ENCODE peak calls at places on chromosomes 4 and X, in eight cellular contexts. I is T follicular helper cell, P is retina, N is amniotic stem cell, D is COR-L47, X is AG08396, U is body of pancreas, W is DMS 273 treated with DMSO at 0.1 percent for 48 hours. V is an unnamed sample.

GRCh38 chr4:104971458-104971857 is 175.2 kb upstream of the TET2 start:
- DNase-seq in I (no peak), P (no peak), N (no peak), D (no peak), X (no peak), U (no peak), W (no peak), V (no peak)

GRCh38 chr4:183571350-183572076 is 66.7 kb downstream of the ING2 start:
- DNase-seq in I (no peak), P (peak), N (no peak), D (peak), X (peak), U (peak), W (no peak), V (no peak)

GRCh38 chrX:147920161-147920666 is 8.5 kb downstream of the FMR1 start:
- DNase-seq in I (no peak), P (no peak), N (no peak), D (no peak), X (no peak), U (no peak), W (no peak), V (no peak)

GRCh38 chrX:154546354-154547244 is at the start of gene G6PD:
- DNase-seq in I (peak), P (peak), N (peak), D (peak), X (peak), U (peak), W (no peak), V (peak)

GRCh38 chrX:97380200-97380599 is 496.5 kb downstream of the RPA4 start:
- DNase-seq in I (no peak), P (no peak), N (no peak), D (no peak), X (no peak), U (no peak), W (no peak), V (no peak)

GRCh38 chr4:123554819-123555499 is 158.4 kb downstream of the SPRY1 start:
- DNase-seq in I (no peak), P (no peak), N (no peak), D (no peak), X (no peak), U (no peak), W (no peak), V (no peak)

GRCh38 chrX:153519569-153520285 is 2.3 kb downstream of the ATP2B3 start:
- DNase-seq in I (no peak), P (no peak), N (no peak), D (no peak), X (peak), U (no peak), W (peak), V (no peak)

GRCh38 chrX:10676239-10676971 is 56.0 kb upstream of the MID1 start:
- DNase-seq in I (no peak), P (peak), N (no peak), D (no peak), X (no peak), U (no peak), W (no peak), V (no peak)

GRCh38 chr4:71151054-71151453 is 157.6 kb downstream of the DCK start:
- DNase-seq in I (no peak), P (no peak), N (no peak), D (no peak), X (no peak), U (no peak), W (no peak), V (no peak)

GRCh38 chrX:136028383-136028984 is 43.2 kb downstream of the SLC9A6 start:
- DNase-seq in I (no peak), P (peak), N (peak), D (peak), X (peak), U (no peak), W (peak), V (peak)

GRCh38 chr4:164536829-164537228 is 217.1 kb upstream of the SMIM31 start:
- DNase-seq in I (no peak), P (no peak), N (no peak), D (no peak), X (peak), U (no peak), W (no peak), V (no peak)

GRCh38 chr4:7366180-7366957 is 68.4 kb downstream of the PSAPL1 start:
- DNase-seq in I (no peak), P (no peak), N (no peak), D (no peak), X (no peak), U (no peak), W (no peak), V (no peak)

GRCh38 chr4:72468904-72469502 is 100.0 kb downstream of the ADAMTS3 start:
- DNase-seq in I (no peak), P (no peak), N (peak), D (peak), X (no peak), U (no peak), W (no peak), V (no peak)

GRCh38 chrX:13464599-13465275 is 104.7 kb upstream of the EGFL6 start:
- DNase-seq in I (no peak), P (no peak), N (no peak), D (no peak), X (no peak), U (no peak), W (no peak), V (no peak)

GRCh38 chr4:169085015-169085414 is 75.0 kb upstream of the CBR4 start:
- DNase-seq in I (no peak), P (no peak), N (no peak), D (no peak), X (no peak), U (no peak), W (no peak), V (no peak)

GRCh38 chr4:25177147-25177546 is 16.9 kb upstream of the SEPSECS start:
- DNase-seq in I (no peak), P (no peak), N (no peak), D (no peak), X (no peak), U (no peak), W (no peak), V (no peak)

GRCh38 chr4:153610623-153611376 is 73.3 kb upstream of the TLR2 start:
- DNase-seq in I (no peak), P (no peak), N (no peak), D (no peak), X (no peak), U (no peak), W (no peak), V (no peak)

GRCh38 chr4:25913851-25914669 is at the start of gene SMIM20:
- DNase-seq in I (peak), P (peak), N (peak), D (peak), X (peak), U (peak), W (peak), V (peak)

GRCh38 chr4:87716350-87717041 is 66.4 kb downstream of the DMP1 start:
- DNase-seq in I (no peak), P (no peak), N (no peak), D (no peak), X (no peak), U (peak), W (no peak), V (no peak)

GRCh38 chr4:137156054-137156453 is 376.2 kb downstream of the PCDH18 start:
- DNase-seq in I (no peak), P (no peak), N (peak), D (no peak), X (peak), U (no peak), W (no peak), V (no peak)

GRCh38 chrX:120462370-120462769 is 6.7 kb downstream of the LAMP2 start:
- DNase-seq in I (no peak), P (no peak), N (no peak), D (no peak), X (no peak), U (no peak), W (no peak), V (no peak)

GRCh38 chr4:23438764-23439163 is 451.1 kb downstream of the PPARGC1A start:
- DNase-seq in I (no peak), P (no peak), N (no peak), D (no peak), X (no peak), U (no peak), W (no peak), V (no peak)

GRCh38 chr4:177047070-177047850 is 254.5 kb upstream of the VEGFC start:
- DNase-seq in I (peak), P (peak), N (peak), D (peak), X (peak), U (peak), W (peak), V (peak)

GRCh38 chr4:107253579-107254068 is 217.5 kb upstream of the DKK2 start:
- DNase-seq in I (no peak), P (no peak), N (no peak), D (no peak), X (no peak), U (no peak), W (no peak), V (no peak)

GRCh38 chr4:57110635-57111546 is 706 bp upstream of the IGFBP7 start:
- DNase-seq in I (no peak), P (peak), N (peak), D (no peak), X (peak), U (peak), W (no peak), V (no peak)

GRCh38 chr4:38189445-38189844 is 229.2 kb downstream of the PTTG2 start:
- DNase-seq in I (no peak), P (no peak), N (peak), D (no peak), X (peak), U (no peak), W (no peak), V (no peak)

GRCh38 chr4:3250956-3251690 is 2.2 kb downstream of the MSANTD1 start:
- DNase-seq in I (no peak), P (peak), N (no peak), D (no peak), X (no peak), U (peak), W (no peak), V (no peak)

GRCh38 chr4:120156115-120156718 is 89.6 kb upstream of the MAD2L1 start:
- DNase-seq in I (peak), P (peak), N (no peak), D (peak), X (no peak), U (no peak), W (peak), V (peak)

GRCh38 chr4:112766422-112766821 is 129.5 kb downstream of the LARP7 start:
- DNase-seq in I (no peak), P (no peak), N (no peak), D (no peak), X (peak), U (no peak), W (no peak), V (no peak)

GRCh38 chrX:40420899-40421729 is 159.7 kb upstream of the ATP6AP2 start:
- DNase-seq in I (no peak), P (peak), N (no peak), D (no peak), X (no peak), U (no peak), W (no peak), V (no peak)

GRCh38 chr4:121690001-121690400 is 6.8 kb downstream of the ANXA5 start:
- DNase-seq in I (no peak), P (no peak), N (peak), D (no peak), X (no peak), U (no peak), W (no peak), V (no peak)

GRCh38 chr4:120132935-120133334 is 66.3 kb upstream of the MAD2L1 start:
- DNase-seq in I (no peak), P (no peak), N (no peak), D (no peak), X (no peak), U (no peak), W (no peak), V (no peak)

GRCh38 chr4:24850669-24851068 is 55.3 kb downstream of the SOD3 start:
- DNase-seq in I (no peak), P (no peak), N (peak), D (no peak), X (peak), U (no peak), W (no peak), V (no peak)

GRCh38 chr4:8761824-8762205 is 109.8 kb downstream of the HMX1 start:
- DNase-seq in I (no peak), P (no peak), N (no peak), D (no peak), X (no peak), U (no peak), W (no peak), V (no peak)